ENCODE peak calls at places on chromosomes 1 and 21, in five cellular contexts. Y is AG04450; T is stimulated activated CD4-positive, alpha-beta T cell treated with anti-CD3 and anti-CD28 coated beads, Interleukin-1b, Interleukin-23, amount 100 ng/mL, for 48 hours; L is PC-9; I is dorsolateral prefrontal cortex. F is an unnamed sample.

GRCh38 chr1:207259391-207259790 is 62.1 kb upstream of the CD55 start:
- DNase-seq in Y (no peak), T (no peak), L (no peak), I (no peak), F (no peak)

GRCh38 chr21:42093991-42094417 is 22.9 kb downstream of the UMODL1 start:
- DNase-seq in Y (peak), T (no peak), L (peak), I (no peak), F (no peak)

GRCh38 chr1:206590025-206590834 is 22.0 kb downstream of the EIF2D start:
- DNase-seq in Y (no peak), T (peak), L (peak), I (no peak), F (no peak)

GRCh38 chr1:94925561-94926364 is 1.1 kb downstream of the CNN3 start:
- DNase-seq in Y (peak), T (peak), L (peak), I (peak), F (peak)

GRCh38 chr1:31505884-31506497 is 70.3 kb upstream of the TINAGL1 start:
- DNase-seq in Y (peak), T (peak), L (no peak), I (no peak), F (no peak)

GRCh38 chr1:172373864-172374263 is 46.6 kb upstream of the C1orf105 start:
- DNase-seq in Y (no peak), T (no peak), L (no peak), I (no peak), F (no peak)

GRCh38 chr21:34544032-34544496 is 32.1 kb upstream of the KCNE1 start:
- DNase-seq in Y (no peak), T (peak), L (peak), I (no peak), F (peak)

GRCh38 chr1:99994496-99994895 is 24.7 kb downstream of the SLC35A3 start:
- DNase-seq in Y (no peak), T (no peak), L (no peak), I (no peak), F (no peak)